ENCODE peak calls at places on chromosomes 13 and 19, in five cellular contexts. S is A549, K is GM12878, N is HepG2, J is K562. D is an unnamed sample.

GRCh38 chr13:41465215-41465907 is 8.0 kb downstream of the RGCC start:
- DNase-seq in J (no peak), S (no peak), K (peak; percentile 88), N (no peak), D (no peak)

GRCh38 chr19:42132851-42133528 is 744 bp upstream of the POU2F2 start:
- DNase-seq in K (peak; percentile 33), N (peak; percentile 10), S (peak; percentile 61), J (peak; percentile 97), D (peak; percentile 91)

GRCh38 chr19:5103812-5104410 is 135.0 kb downstream of the KDM4B start:
- DNase-seq in K (no peak), N (no peak), S (no peak), J (no peak), D (no peak)

GRCh38 chr13:79815041-79815440 is 334.1 kb downstream of the NDFIP2 start:
- DNase-seq in N (no peak), K (no peak), S (no peak), J (no peak), D (no peak)

GRCh38 chr13:60654405-60654804 is 257.4 kb downstream of the TDRD3 start:
- DNase-seq in N (peak; percentile 16), K (no peak), S (peak; percentile 6), J (no peak), D (peak; percentile 49)

GRCh38 chr19:38304866-38305429 is 897 bp downstream of the C19orf33 start:
- DNase-seq in K (no peak), N (peak; percentile 76), J (peak; percentile 97), S (peak; percentile 100), D (peak; percentile 90)

GRCh38 chr19:16449330-16449961 is 22.3 kb downstream of the EPS15L1 start:
- DNase-seq in J (no peak), K (peak; percentile 95), S (no peak), N (no peak), D (no peak)

GRCh38 chr13:41398494-41399190 is 58.7 kb upstream of the RGCC start:
- DNase-seq in S (no peak), J (no peak), N (no peak), K (no peak), D (no peak)

GRCh38 chr13:109715902-109716301 is 70.5 kb downstream of the IRS2 start:
- DNase-seq in N (no peak), J (no peak), K (no peak), S (peak; percentile 43), D (no peak)

GRCh38 chr19:37867831-37868230 is 38.6 kb downstream of the WDR87 start:
- DNase-seq in K (no peak), N (no peak), J (no peak), S (peak; percentile 52), D (no peak)

GRCh38 chr19:19823916-19824315 is 2.4 kb upstream of the ZNF506 start:
- DNase-seq in S (no peak), J (no peak), K (peak; percentile 52), N (no peak), D (no peak)

GRCh38 chr13:68272652-68273051 is 1042.5 kb upstream of the PCDH9 start:
- DNase-seq in S (no peak), N (no peak), J (no peak), K (no peak), D (no peak)

GRCh38 chr13:26984337-26984736 is 187.3 kb downstream of the USP12 start:
- DNase-seq in J (no peak), N (no peak), K (no peak), S (no peak), D (no peak)

GRCh38 chr19:52336117-52336811 is at the start of gene ZNF610:
- DNase-seq in S (no peak), N (peak; percentile 59), K (peak; percentile 34), J (no peak), D (peak; percentile 87)

GRCh38 chr13:109401307-109401706 is 385.1 kb downstream of the IRS2 start:
- DNase-seq in K (no peak), S (no peak), N (no peak), J (no peak), D (peak; percentile 36)

DNA sequence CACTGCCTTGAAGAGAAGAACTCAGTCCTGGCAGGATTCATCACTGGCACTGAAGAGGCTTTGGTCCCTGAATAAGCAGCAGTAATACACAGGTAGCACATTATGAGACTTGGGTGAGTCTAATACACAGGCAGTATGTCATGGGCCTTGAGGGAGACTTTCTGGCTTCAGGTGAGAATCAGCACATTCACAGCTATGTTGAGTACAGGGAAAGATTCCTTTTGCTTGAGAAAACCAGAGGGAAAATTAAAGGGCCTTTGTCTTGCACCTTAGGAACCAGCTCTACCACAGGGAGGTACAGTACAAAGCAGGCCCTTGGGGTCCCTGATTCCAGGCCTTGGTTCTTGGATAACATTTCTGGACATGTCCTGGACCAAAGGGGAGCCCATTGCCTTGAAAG is 484.6 kb downstream of the RFC3 start:
- DNase-seq in K (no peak), J (no peak), N (no peak), S (no peak), D (no peak)
- TF ChIP-seq ESRRA in K (no peak), J (no peak), N (no peak), S (no peak), D (no peak)

GRCh38 chr19:13537454-13537853 is 31.2 kb upstream of the CACNA1A start:
- DNase-seq in S (no peak), J (peak; percentile 13), N (no peak), K (no peak), D (peak; percentile 40)
- TF ChIP-seq USF2 in S (no peak), J (peak; percentile 37), N (no peak), K (no peak), D (no peak)

DNA sequence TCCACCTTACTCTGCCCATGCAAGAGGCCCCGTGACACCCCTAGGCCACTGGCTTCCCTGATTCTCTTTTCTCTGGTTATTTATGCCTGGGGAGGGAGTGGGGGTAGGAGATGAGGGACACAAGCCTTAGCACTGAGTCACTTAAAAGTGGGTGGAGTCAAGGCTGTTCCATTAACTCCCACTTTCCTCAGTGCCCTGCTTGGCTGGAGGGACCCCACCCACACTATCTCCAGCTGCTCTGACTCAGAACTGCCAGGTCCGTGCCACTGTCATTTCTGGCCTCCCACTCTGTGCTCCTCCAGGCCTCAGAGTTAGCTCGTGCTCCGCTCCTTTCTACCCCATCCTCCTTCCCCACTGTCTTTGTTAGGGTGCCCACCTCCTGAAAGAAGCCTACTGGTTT is 113.4 kb upstream of the UQCRFS1 start:
- DNase-seq in J (no peak), K (no peak), S (no peak), N (no peak), D (no peak)
- TF ChIP-seq ESRRA in J (no peak), K (no peak), S (no peak), N (no peak), D (no peak)

GRCh38 chr13:36207672-36208071 is 6.7 kb downstream of the SOHLH2 start:
- DNase-seq in K (no peak), N (no peak), J (no peak), S (no peak), D (no peak)
- TF ChIP-seq USF2 in K (no peak), N (no peak), J (no peak), S (no peak), D (no peak)

GRCh38 chr13:94218537-94218936 is 260.9 kb downstream of the DCT start:
- DNase-seq in N (no peak), J (no peak), S (no peak), K (no peak), D (no peak)
- TF ChIP-seq ESRRA in N (no peak), J (no peak), S (no peak), K (no peak), D (no peak)

GRCh38 chr13:97257800-97258799 is 36.0 kb downstream of the MBNL2 start:
- DNase-seq in N (peak; percentile 87), S (peak; percentile 95), J (peak; percentile 65), K (peak; percentile 37), D (peak; percentile 55)
- TF ChIP-seq USF2 in N (no peak), S (peak; percentile 34), J (no peak), K (no peak), D (no peak)

DNA sequence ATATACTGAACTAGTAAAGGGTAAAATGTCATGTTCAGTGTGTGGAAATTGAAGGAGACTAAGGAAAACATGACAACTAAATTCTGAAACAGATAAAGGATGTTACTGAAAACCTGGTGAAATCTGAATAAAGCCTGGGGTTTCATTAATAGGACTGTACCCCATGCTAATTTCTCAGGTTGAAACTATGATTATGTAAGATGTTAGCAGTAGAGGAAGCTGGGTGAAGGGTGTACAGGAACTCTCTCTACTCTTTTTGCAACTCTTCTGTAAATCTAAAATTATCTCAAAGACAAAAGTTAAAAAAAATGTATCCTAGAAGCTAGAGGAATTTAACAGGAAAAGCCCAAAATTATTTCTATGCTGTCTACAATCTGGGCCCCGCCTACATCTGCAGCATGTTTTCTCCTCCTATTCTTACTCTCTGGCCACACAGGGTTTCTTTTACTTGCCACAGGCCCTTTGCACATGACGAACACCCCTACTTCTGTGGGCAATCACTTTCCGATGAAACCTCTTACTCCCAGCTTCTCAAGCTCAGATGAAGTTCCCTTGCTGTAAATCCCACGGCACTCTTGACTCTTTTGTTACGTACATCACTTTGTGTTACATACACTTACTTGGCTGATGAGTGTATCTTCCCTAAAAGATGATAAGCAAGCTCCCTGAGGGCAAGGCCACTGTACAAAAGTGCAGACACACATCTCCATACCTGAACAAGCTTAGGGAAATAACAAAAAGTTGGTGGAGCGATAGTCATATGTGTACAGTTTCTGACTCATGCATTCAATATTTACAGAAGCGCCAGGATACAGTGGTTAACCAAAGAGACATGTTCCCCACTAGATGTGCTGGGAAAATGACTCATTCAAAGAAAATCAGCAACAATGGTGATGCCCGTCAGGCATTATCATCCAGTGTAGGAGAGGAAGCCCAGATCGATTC is 32.6 kb downstream of the RUBCNL start:
- DNase-seq in K (peak; percentile 53), J (no peak), S (peak; percentile 78), N (peak; percentile 68), D (no peak)
- TF ChIP-seq ESRRA in K (no peak), J (no peak), S (no peak), N (no peak), D (no peak)

DNA sequence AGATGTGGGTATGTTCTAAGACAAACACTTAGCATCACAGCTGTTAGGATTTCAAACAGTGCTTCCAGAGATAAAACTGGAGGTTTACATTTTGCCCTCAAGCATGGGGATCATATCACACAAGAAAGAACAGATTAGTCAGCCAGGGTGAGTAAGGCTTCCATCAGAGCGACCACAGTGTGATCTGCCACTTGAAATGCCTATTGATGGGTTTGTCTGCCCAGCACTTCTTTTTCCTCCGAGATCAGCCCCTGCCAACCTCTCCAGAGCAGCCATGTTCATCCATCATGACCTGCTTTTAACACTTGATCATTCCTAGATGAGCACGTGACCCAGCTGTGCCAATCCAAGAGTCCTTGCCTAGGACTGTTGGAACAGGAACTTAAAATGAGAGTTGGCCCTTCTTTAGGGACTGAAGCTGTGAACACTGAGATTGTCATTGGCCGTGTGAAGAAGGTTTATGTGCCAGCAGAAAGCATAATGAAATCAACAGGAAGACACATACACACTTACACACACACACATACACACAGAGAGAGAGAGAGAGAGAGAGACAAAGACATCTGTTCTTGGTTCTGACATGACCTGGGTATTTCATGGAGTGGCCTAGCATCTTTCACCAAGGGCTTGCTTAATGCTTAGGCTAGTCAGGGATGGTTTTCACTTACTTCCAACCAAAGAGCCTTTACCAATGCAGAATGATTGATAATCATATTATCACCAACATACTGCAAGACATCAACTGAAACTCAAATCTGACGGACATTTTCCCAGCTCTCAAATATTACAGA is 5.2 kb upstream of the CEBPG start:
- DNase-seq in K (no peak), N (no peak), J (no peak), S (peak; percentile 49), D (no peak)
- TF ChIP-seq USF2 in K (no peak), N (peak; percentile 50), J (peak; percentile 66), S (peak; percentile 78), D (no peak)

D was measured in WTC11.